ENCODE peak calls at places on chromosomes 12 and 14, in eight cellular contexts. S is sigmoid colon, L is HepG2, J is SK-N-SH, Y is stomach, U is esophagus muscularis mucosa, X is suprapubic skin, B is K562. E is an unnamed sample.
A peak's percentile ranks its signal among the peaks of the same experiment; 100 is the strongest.

GRCh38 chr12:132487311-132487741 is 2.6 kb upstream of the FBRSL1 start:
- DNase-seq in S (no peak), L (no peak), J (no peak), Y (no peak), U (no peak), X (no peak), B (no peak), E (no peak)

GRCh38 chr12:127690161-127690560 is 576.8 kb upstream of the TMEM132C start:
- DNase-seq in S (no peak), L (no peak), J (no peak), Y (no peak), U (no peak), X (no peak), B (no peak), E (no peak)

GRCh38 chr12:112599871-112600270 is 181.1 kb downstream of the PTPN11 start:
- DNase-seq in S (no peak), L (peak; percentile 90), J (no peak), Y (no peak), U (no peak), X (no peak), B (no peak), E (no peak)

GRCh38 chr14:91835920-91836843 is 31.2 kb downstream of the TC2N start:
- DNase-seq in S (peak; percentile 91), L (no peak), J (peak; percentile 33), Y (peak; percentile 96), U (no peak), X (peak; percentile 96), B (peak; percentile 86), E (peak; percentile 92)

GRCh38 chr12:42234970-42235369 is 3.1 kb downstream of the YAF2 start:
- DNase-seq in S (no peak), L (peak; percentile 65), J (no peak), Y (no peak), U (no peak), X (no peak), B (no peak), E (no peak)

GRCh38 chr14:89855961-89856360 is 98.6 kb downstream of the EFCAB11 start:
- DNase-seq in S (no peak), L (no peak), J (no peak), Y (no peak), U (no peak), X (no peak), B (no peak), E (no peak)

GRCh38 chr12:69540606-69541386 is 44.5 kb upstream of the CCT2 start:
- DNase-seq in S (no peak), L (no peak), J (no peak), Y (no peak), U (no peak), X (no peak), B (no peak), E (no peak)

GRCh38 chr12:56300644-56301464 is 724 bp upstream of the CS start:
- DNase-seq in S (no peak), L (no peak), J (no peak), Y (no peak), U (peak; percentile 92), X (no peak), B (peak; percentile 84), E (no peak)

GRCh38 chr12:96456265-96456974 is 33.0 kb upstream of the CFAP54 start:
- DNase-seq in S (no peak), L (no peak), J (no peak), Y (no peak), U (no peak), X (no peak), B (no peak), E (peak; percentile 8)

GRCh38 chr12:13167226-13167625 is 29.3 kb upstream of the EMP1 start:
- DNase-seq in S (no peak), L (no peak), J (no peak), Y (no peak), U (no peak), X (no peak), B (no peak), E (no peak)
- TF ChIP-seq EP300 in S (no peak), L (no peak), J (no peak), Y (no peak), U (no peak), X (no peak), B (no peak), E (no peak)

GRCh38 chr14:95460647-95461478 is 55.6 kb downstream of the SYNE3 start:
- DNase-seq in S (peak; percentile 88), L (no peak), J (no peak), Y (no peak), U (peak; percentile 92), X (no peak), B (no peak), E (peak; percentile 59)
- TF ChIP-seq POLR2AphosphoS5 in S (peak; percentile 97), L (no peak), J (no peak), Y (peak; percentile 12), U (peak; percentile 67), X (no peak), B (no peak), E (peak; percentile 83)

GRCh38 chr14:56172074-56172473 is 53.9 kb downstream of the PELI2 start:
- DNase-seq in S (no peak), L (no peak), J (no peak), Y (no peak), U (no peak), X (no peak), B (no peak), E (no peak)
- TF ChIP-seq EP300 in S (no peak), L (no peak), J (no peak), Y (no peak), U (no peak), X (no peak), B (no peak), E (no peak)

DNA sequence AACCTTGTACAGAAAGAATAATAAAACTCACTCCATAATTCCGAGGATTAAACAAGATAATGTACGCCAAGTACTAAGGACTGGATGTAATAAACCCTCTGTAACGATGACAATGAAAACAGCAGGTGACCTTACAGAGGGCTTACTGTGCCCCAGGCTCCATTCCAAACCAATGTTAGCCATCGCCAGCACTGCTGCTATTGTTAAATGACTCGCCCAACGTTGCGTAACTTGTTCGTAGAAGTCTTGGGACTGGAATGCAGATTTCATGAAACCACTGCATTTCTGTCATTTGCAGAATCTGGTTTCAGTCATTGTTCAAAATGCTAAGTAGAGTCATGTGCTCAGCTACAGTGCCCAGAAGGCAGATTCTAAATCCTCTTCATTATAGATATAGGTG is 728 bp upstream of the STON2 start:
- DNase-seq in S (peak; percentile 88), L (no peak), J (no peak), Y (peak; percentile 42), U (peak; percentile 91), X (peak; percentile 92), B (no peak), E (peak; percentile 72)
- TF ChIP-seq POLR2AphosphoS5 in S (no peak), L (no peak), J (no peak), Y (no peak), U (peak; percentile 28), X (peak; percentile 98), B (no peak), E (no peak)

GRCh38 chr12:40405419-40405818 is 180.6 kb downstream of the LRRK2 start:
- DNase-seq in S (no peak), L (no peak), J (no peak), Y (no peak), U (no peak), X (no peak), B (no peak), E (no peak)
- TF ChIP-seq EP300 in S (no peak), L (no peak), J (no peak), Y (no peak), U (no peak), X (no peak), B (no peak), E (no peak)

GRCh38 chr14:69612759-69613145 is 1.4 kb downstream of the SUSD6 start:
- DNase-seq in S (no peak), L (no peak), J (no peak), Y (no peak), U (no peak), X (no peak), B (no peak), E (no peak)
- TF ChIP-seq POLR2AphosphoS5 in S (no peak), L (no peak), J (no peak), Y (no peak), U (no peak), X (no peak), B (no peak), E (no peak)

DNA sequence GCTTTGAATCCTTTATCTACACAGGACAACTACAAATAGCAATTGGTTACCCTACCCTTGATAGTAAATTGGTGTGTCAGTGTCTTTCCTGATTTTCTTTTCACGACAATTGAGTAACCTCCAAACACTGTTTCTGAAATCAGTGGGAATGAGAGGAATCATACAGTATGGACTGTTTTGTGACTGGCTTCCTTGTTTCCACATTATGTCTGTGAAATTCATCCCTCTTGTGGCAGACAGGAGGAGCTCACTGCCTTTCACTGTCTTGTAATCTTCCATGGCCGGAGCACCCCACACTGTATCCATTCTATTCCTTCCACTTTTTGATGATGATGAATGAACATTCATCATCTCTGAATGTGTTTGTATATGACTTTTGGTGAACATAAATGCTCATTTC is 164.0 kb upstream of the PZP start:
- DNase-seq in S (no peak), L (peak; percentile 54), J (no peak), Y (no peak), U (peak; percentile 7), X (no peak), B (no peak), E (no peak)
- TF ChIP-seq EP300 in S (no peak), L (no peak), J (no peak), Y (no peak), U (no peak), X (no peak), B (no peak), E (no peak)

E was measured in transverse colon.